ENCODE peak calls at places on chromosomes 5 and 9, in seven cellular contexts. X, F, E, R, B, J and P are unnamed samples. For H3K9me3, the result is how much of the 10 kb centered on the place peaks cover.

GRCh38 chr9:72986522-72987116 is 33.8 kb upstream of the ALDH1A1 start:
- DNase-seq in J (no peak), F (no peak), X (no peak), R (no peak), E (no peak), B (no peak), P (no peak)

GRCh38 chr5:168481330-168481788 is 4.9 kb upstream of the RARS1 start:
- DNase-seq in X (no peak), E (no peak), F (no peak), B (no peak), J (no peak), R (peak), P (no peak)

GRCh38 chr9:122572456-122572855 is 10.7 kb downstream of the OR1L8 start:
- DNase-seq in R (no peak), E (no peak), X (no peak), J (no peak), B (no peak), F (no peak), P (no peak)

GRCh38 chr5:60259730-60260129 is 366.2 kb upstream of the PDE4D start:
- DNase-seq in R (no peak), B (no peak), X (no peak), J (no peak), F (no peak), E (no peak), P (no peak)

GRCh38 chr5:154406231-154406630 is 39.6 kb upstream of the SAP30L start:
- DNase-seq in F (no peak), B (no peak), X (no peak), R (no peak), E (no peak), J (no peak), P (peak)

GRCh38 chr5:36029914-36030313 is 36.8 kb downstream of the UGT3A2 start:
- DNase-seq in X (no peak), R (no peak), F (no peak), B (no peak), J (peak), E (no peak), P (no peak)

GRCh38 chr9:132857601-132858342 is 20.3 kb downstream of the AK8 start:
- DNase-seq in R (no peak), B (no peak), J (no peak), F (peak), X (no peak), E (no peak), P (no peak)

GRCh38 chr5:102778478-102778877 is 23.4 kb downstream of the PAM start:
- DNase-seq in F (no peak), E (no peak), B (no peak), J (no peak), R (no peak), X (no peak), P (peak)

GRCh38 chr9:127279717-127280285 is 15.2 kb downstream of the GARNL3 start:
- DNase-seq in R (no peak), B (no peak), J (no peak), X (no peak), F (peak), E (no peak), P (no peak)

GRCh38 chr5:149417714-149418368 is 38.7 kb upstream of the IL17B start:
- DNase-seq in X (no peak), R (no peak), B (no peak), J (no peak), F (no peak), E (no peak), P (no peak)

GRCh38 chr5:75574791-75575190 is 36.5 kb upstream of the ANKDD1B start:
- DNase-seq in R (peak), B (no peak), F (no peak), X (no peak), J (no peak), E (no peak), P (no peak)

GRCh38 chr5:170408866-170409265 is 19.7 kb upstream of the KCNMB1 start:
- DNase-seq in X (no peak), F (no peak), R (no peak), E (no peak), J (no peak), B (no peak), P (no peak)

GRCh38 chr9:103037508-103038477 is 42.7 kb downstream of the CYLC2 start:
- DNase-seq in X (no peak), J (no peak), R (peak), F (no peak), B (no peak), E (no peak), P (no peak)

GRCh38 chr5:68037541-68037940 is 178.0 kb upstream of the PIK3R1 start:
- DNase-seq in F (no peak), E (no peak), X (no peak), J (no peak), R (no peak), B (no peak), P (no peak)

GRCh38 chr5:10789021-10789420 is 28.0 kb upstream of the DAP start:
- DNase-seq in E (no peak), B (no peak), R (no peak), X (no peak), J (no peak), F (no peak), P (peak)

GRCh38 chr5:74063346-74063745 is 437.4 kb downstream of the ARHGEF28 start:
- DNase-seq in B (no peak), R (no peak), E (no peak), F (no peak), X (no peak), J (no peak), P (peak)

GRCh38 chr5:138752951-138753793 is at the start of gene CTNNA1:
- DNase-seq in B (peak), J (peak), X (peak), R (peak), E (no peak), F (peak), P (peak)

GRCh38 chr5:140322751-140323731 is 20.1 kb upstream of the PFDN1 start:
- DNase-seq in R (no peak), B (no peak), F (no peak), J (peak), E (no peak), X (no peak), P (peak)

GRCh38 chr9:81683214-81683613 is 6.1 kb downstream of the TLE1 start:
- DNase-seq in R (no peak), X (no peak), J (no peak), F (no peak), E (no peak), B (no peak), P (no peak)

GRCh38 chr9:123290764-123291163 is 22.4 kb upstream of the STRBP start:
- DNase-seq in E (no peak), R (no peak), B (no peak), X (no peak), J (no peak), F (no peak), P (no peak)

GRCh38 chr5:61598140-61598539 is 266.1 kb downstream of the ZSWIM6 start:
- DNase-seq in F (peak), R (no peak), E (no peak), B (no peak), X (no peak), J (no peak), P (no peak)

GRCh38 chr5:32298056-32298420 is 14.7 kb downstream of the MTMR12 start:
- DNase-seq in E (no peak), B (no peak), R (no peak), F (no peak), X (no peak), J (no peak), P (no peak)

GRCh38 chr9:105063665-105064247 is 135.8 kb upstream of the ABCA1 start:
- DNase-seq in J (no peak), R (no peak), X (no peak), F (no peak), E (no peak), B (no peak), P (peak)

GRCh38 chr5:74638776-74639537 is 1.6 kb downstream of the ENC1 start:
- DNase-seq in R (peak), B (no peak), J (no peak), X (no peak), E (no peak), F (no peak), P (no peak)

GRCh38 chr5:61970218-61970617 is 335.8 kb upstream of the KIF2A start:
- DNase-seq in B (no peak), R (no peak), X (no peak), F (no peak), E (no peak), J (no peak), P (no peak)

GRCh38 chr9:37619806-37620205 is 27.4 kb upstream of the TOMM5 start:
- DNase-seq in F (no peak), X (no peak), J (no peak), B (no peak), E (no peak), R (no peak), P (no peak)

GRCh38 chr9:125406812-125407087 is 145.1 kb downstream of the GAPVD1 start:
- DNase-seq in B (no peak), E (no peak), R (no peak), F (no peak), X (no peak), J (no peak), P (no peak)

GRCh38 chr5:61450170-61450815 is 118.2 kb downstream of the ZSWIM6 start:
- DNase-seq in X (no peak), F (no peak), E (no peak), B (peak), R (no peak), J (no peak), P (peak)

GRCh38 chr5:98570010-98570409 is 203.5 kb upstream of the RGMB start:
- DNase-seq in R (no peak), E (no peak), X (no peak), J (no peak), F (no peak), B (no peak), P (peak)

GRCh38 chr9:90333226-90333625 is 309.4 kb downstream of the DIRAS2 start:
- DNase-seq in R (peak), F (no peak), X (no peak), J (no peak), E (no peak), B (no peak), P (no peak)

GRCh38 chr9:71446499-71447411 is 321.6 kb downstream of the CEMIP2 start:
- DNase-seq in J (peak), F (peak), B (peak), X (peak), R (peak), E (no peak), P (peak)
- H3K4me3 ChIP-seq in J (no peak), F (peak), B (peak), X (peak), R (peak), E (peak), P (peak)

GRCh38 chr5:178872302-178872701 is 12.5 kb downstream of the ZNF354B start:
- DNase-seq in B (no peak), E (no peak), R (no peak), X (no peak), F (no peak), J (no peak), P (no peak)
- H3K9me3 ChIP-seq in B (under half), E (under half), R (under half), X (half or more), F (under half), J (under half), P (under half)

GRCh38 chr9:129489838-129490582 is 130.9 kb downstream of the C9orf50 start:
- DNase-seq in J (peak), B (no peak), R (no peak), X (no peak), E (no peak), F (peak), P (no peak)
- H3K4me3 ChIP-seq in J (no peak), B (peak), R (no peak), X (peak), E (peak), F (peak), P (peak)

GRCh38 chr5:180852510-180852909 is 8.6 kb downstream of the ZFP62 start:
- DNase-seq in B (no peak), R (no peak), F (no peak), J (no peak), X (no peak), E (no peak), P (no peak)

GRCh38 chr5:180848265-180848664 is 12.8 kb downstream of the ZFP62 start:
- DNase-seq in B (no peak), F (no peak), R (no peak), X (no peak), E (no peak), J (no peak), P (no peak)

GRCh38 chr5:180848878-180849277 is 12.2 kb downstream of the ZFP62 start:
- DNase-seq in J (no peak), X (no peak), B (no peak), F (no peak), R (no peak), E (no peak), P (no peak)

GRCh38 chr5:180850434-180851078 is 10.5 kb downstream of the ZFP62 start:
- DNase-seq in X (no peak), J (no peak), E (no peak), F (no peak), B (no peak), R (no peak), P (no peak)

DNA sequence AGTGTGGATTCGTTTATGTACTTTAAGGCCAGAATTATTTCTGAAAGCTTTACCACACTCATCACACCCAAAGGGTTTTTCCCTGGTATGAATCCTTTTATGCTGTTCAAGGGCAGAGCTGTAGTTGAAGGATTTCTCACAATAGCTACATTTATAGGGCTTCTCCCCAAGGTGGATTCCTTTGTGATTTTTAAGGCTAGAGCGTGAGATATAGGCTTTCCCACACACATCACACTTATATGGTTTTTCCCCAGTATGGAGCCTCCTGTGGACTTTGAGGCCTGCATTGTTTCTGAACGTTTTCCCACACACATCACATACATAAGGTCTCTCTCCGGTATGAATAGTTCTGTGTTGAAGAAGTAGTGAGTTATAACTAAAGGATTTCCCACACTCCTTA is 11.2 kb downstream of the ZFP62 start:
- DNase-seq in E (no peak), J (no peak), X (no peak), F (no peak), B (no peak), R (no peak), P (no peak)
- H3K9me3 ChIP-seq in E (under half), J (under half), X (under half), F (under half), B (half or more), R (under half), P (under half)

GRCh38 chr5:72126796-72127195 is 19.5 kb downstream of the MAP1B start:
- DNase-seq in B (no peak), X (no peak), E (no peak), R (no peak), J (no peak), F (no peak), P (no peak)

GRCh38 chr5:72122619-72123018 is 15.3 kb downstream of the MAP1B start:
- DNase-seq in J (no peak), X (no peak), F (no peak), E (no peak), B (no peak), R (no peak), P (no peak)

GRCh38 chr5:72125271-72125670 is 18.0 kb downstream of the MAP1B start:
- DNase-seq in J (no peak), F (no peak), R (no peak), B (no peak), X (no peak), E (no peak), P (no peak)

GRCh38 chr5:72123764-72124163 is 16.5 kb downstream of the MAP1B start:
- DNase-seq in E (no peak), B (no peak), X (no peak), F (no peak), R (no peak), J (no peak), P (no peak)

GRCh38 chr5:72125931-72126620 is 18.8 kb downstream of the MAP1B start:
- DNase-seq in E (no peak), F (no peak), R (no peak), J (no peak), B (no peak), X (no peak), P (no peak)
- H3K4me3 ChIP-seq in E (no peak), F (no peak), R (no peak), J (no peak), B (no peak), X (no peak), P (no peak)

GRCh38 chr9:137949260-137949659 is 71.7 kb downstream of the CACNA1B start:
- DNase-seq in R (no peak), J (no peak), E (no peak), F (no peak), X (no peak), B (no peak), P (no peak)

GRCh38 chr9:137947012-137947411 is 69.4 kb downstream of the CACNA1B start:
- DNase-seq in F (no peak), J (no peak), X (no peak), B (no peak), E (no peak), R (no peak), P (no peak)

GRCh38 chr9:137945581-137945980 is 68.0 kb downstream of the CACNA1B start:
- DNase-seq in J (no peak), E (no peak), F (no peak), X (no peak), B (no peak), R (no peak), P (no peak)

GRCh38 chr9:137951107-137951506 is 73.5 kb downstream of the CACNA1B start:
- DNase-seq in J (no peak), F (no peak), B (no peak), R (no peak), X (no peak), E (no peak), P (no peak)

GRCh38 chr9:137948642-137949041 is 71.1 kb downstream of the CACNA1B start:
- DNase-seq in F (no peak), X (no peak), B (no peak), R (no peak), E (no peak), J (no peak), P (no peak)
- H3K9me3 ChIP-seq in F (under half), X (under half), B (under half), R (under half), E (under half), J (under half), P (under half)

GRCh38 chr5:141933151-141933550 is 9.5 kb downstream of the DELE1 start:
- DNase-seq in B (no peak), X (no peak), E (no peak), J (no peak), R (no peak), F (no peak), P (no peak)
- H3K4me3 ChIP-seq in B (no peak), X (no peak), E (no peak), J (no peak), R (no peak), F (no peak), P (no peak)